ENCODE peak calls at places on chromosomes 7 and 10, in seven cellular contexts. L is GM12878; V is fibroblast of lung; K is A549; O is effector memory CD4-positive, alpha-beta T cell; G is A673; A is lung. M is an unnamed sample. For H3K4me1, the result is how much of the 10 kb centered on the place peaks cover.

GRCh38 chr7:151179287-151179860 is 7.7 kb downstream of the ASB10 start:
- DNase-seq in L (no peak), V (no peak), K (no peak), O (no peak), G (no peak), A (no peak), M (no peak)

GRCh38 chr10:44581996-44582395 is 197.1 kb upstream of the CXCL12 start:
- DNase-seq in L (no peak), V (no peak), K (no peak), O (no peak), G (no peak), A (no peak), M (no peak)

GRCh38 chr7:67620216-67620933 is 623.7 kb downstream of the TYW1 start:
- DNase-seq in L (no peak), V (no peak), K (no peak), O (no peak), G (no peak), A (no peak), M (no peak)

GRCh38 chr10:34524369-34525091 is 290.6 kb downstream of the PARD3 start:
- DNase-seq in L (peak), V (peak), K (no peak), O (no peak), G (no peak), A (no peak), M (no peak)

GRCh38 chr7:85806321-85806720 is 619.5 kb upstream of the SEMA3D start:
- DNase-seq in L (no peak), V (no peak), K (no peak), O (no peak), G (peak), A (no peak), M (no peak)

GRCh38 chr7:154167807-154168206 is 115.6 kb downstream of the DPP6 start:
- DNase-seq in L (no peak), V (no peak), K (no peak), O (no peak), G (no peak), A (no peak), M (no peak)

GRCh38 chr7:155729847-155730246 is 82.4 kb downstream of the SHH start:
- DNase-seq in L (no peak), V (peak), K (no peak), O (no peak), G (peak), A (no peak), M (no peak)

GRCh38 chr7:117283371-117283770 is 39.5 kb downstream of the WNT2 start:
- DNase-seq in L (no peak), V (peak), K (no peak), O (no peak), G (no peak), A (no peak), M (no peak)

GRCh38 chr7:17123020-17123419 is 175.4 kb upstream of the AHR start:
- DNase-seq in L (peak), V (peak), K (no peak), O (no peak), G (peak), A (no peak), M (no peak)

GRCh38 chr10:120423350-120424197 is 33.5 kb upstream of the PLPP4 start:
- DNase-seq in L (no peak), V (peak), K (peak), O (no peak), G (peak), A (no peak), M (peak)

GRCh38 chr7:101506531-101506930 is 122.6 kb downstream of the MYL10 start:
- DNase-seq in L (no peak), V (no peak), K (no peak), O (no peak), G (no peak), A (no peak), M (no peak)

GRCh38 chr7:50347693-50348092 is 43.2 kb downstream of the IKZF1 start:
- DNase-seq in L (no peak), V (no peak), K (no peak), O (peak), G (no peak), A (no peak), M (no peak)

GRCh38 chr10:132142396-132143161 is 44.2 kb upstream of the DPYSL4 start:
- DNase-seq in L (no peak), V (no peak), K (peak), O (no peak), G (peak), A (no peak), M (peak)

GRCh38 chr7:68216046-68216445 is 1219.4 kb downstream of the TYW1 start:
- DNase-seq in L (no peak), V (peak), K (no peak), O (no peak), G (no peak), A (peak), M (no peak)

GRCh38 chr10:18618995-18619394 is 32.4 kb downstream of the NSUN6 start:
- DNase-seq in L (no peak), V (peak), K (no peak), O (no peak), G (peak), A (peak), M (no peak)

GRCh38 chr7:73976761-73977625 is 51.0 kb upstream of the ELN start:
- DNase-seq in L (no peak), V (no peak), K (no peak), O (no peak), G (peak), A (no peak), M (no peak)

GRCh38 chr10:34854147-34854601 is 39.1 kb upstream of the PARD3 start:
- DNase-seq in L (no peak), V (peak), K (peak), O (no peak), G (no peak), A (no peak), M (peak)

GRCh38 chr10:17787087-17787942 is 21.8 kb upstream of the MRC1 start:
- DNase-seq in L (no peak), V (peak), K (no peak), O (no peak), G (peak), A (no peak), M (no peak)

GRCh38 chr10:17464545-17464944 is 10.2 kb upstream of the ST8SIA6 start:
- DNase-seq in L (no peak), V (no peak), K (no peak), O (no peak), G (no peak), A (no peak), M (no peak)

GRCh38 chr10:31362023-31362641 is 43.1 kb downstream of the ZEB1 start:
- DNase-seq in L (no peak), V (no peak), K (no peak), O (no peak), G (no peak), A (no peak), M (no peak)

GRCh38 chr7:102914585-102914984 is 1.8 kb downstream of the LRRC17 start:
- DNase-seq in L (no peak), V (peak), K (no peak), O (no peak), G (peak), A (no peak), M (peak)

GRCh38 chr7:30327813-30328212 is 43.4 kb downstream of the ZNRF2 start:
- DNase-seq in L (no peak), V (peak), K (no peak), O (no peak), G (no peak), A (no peak), M (no peak)

GRCh38 chr7:30332549-30332948 is 48.2 kb downstream of the ZNRF2 start:
- DNase-seq in L (no peak), V (no peak), K (no peak), O (no peak), G (no peak), A (no peak), M (no peak)

GRCh38 chr7:30331338-30331737 is 46.9 kb downstream of the ZNRF2 start:
- DNase-seq in L (no peak), V (peak), K (no peak), O (no peak), G (no peak), A (no peak), M (no peak)

GRCh38 chr7:30329706-30330105 is 45.3 kb downstream of the ZNRF2 start:
- DNase-seq in L (no peak), V (no peak), K (no peak), O (no peak), G (no peak), A (no peak), M (no peak)

DNA sequence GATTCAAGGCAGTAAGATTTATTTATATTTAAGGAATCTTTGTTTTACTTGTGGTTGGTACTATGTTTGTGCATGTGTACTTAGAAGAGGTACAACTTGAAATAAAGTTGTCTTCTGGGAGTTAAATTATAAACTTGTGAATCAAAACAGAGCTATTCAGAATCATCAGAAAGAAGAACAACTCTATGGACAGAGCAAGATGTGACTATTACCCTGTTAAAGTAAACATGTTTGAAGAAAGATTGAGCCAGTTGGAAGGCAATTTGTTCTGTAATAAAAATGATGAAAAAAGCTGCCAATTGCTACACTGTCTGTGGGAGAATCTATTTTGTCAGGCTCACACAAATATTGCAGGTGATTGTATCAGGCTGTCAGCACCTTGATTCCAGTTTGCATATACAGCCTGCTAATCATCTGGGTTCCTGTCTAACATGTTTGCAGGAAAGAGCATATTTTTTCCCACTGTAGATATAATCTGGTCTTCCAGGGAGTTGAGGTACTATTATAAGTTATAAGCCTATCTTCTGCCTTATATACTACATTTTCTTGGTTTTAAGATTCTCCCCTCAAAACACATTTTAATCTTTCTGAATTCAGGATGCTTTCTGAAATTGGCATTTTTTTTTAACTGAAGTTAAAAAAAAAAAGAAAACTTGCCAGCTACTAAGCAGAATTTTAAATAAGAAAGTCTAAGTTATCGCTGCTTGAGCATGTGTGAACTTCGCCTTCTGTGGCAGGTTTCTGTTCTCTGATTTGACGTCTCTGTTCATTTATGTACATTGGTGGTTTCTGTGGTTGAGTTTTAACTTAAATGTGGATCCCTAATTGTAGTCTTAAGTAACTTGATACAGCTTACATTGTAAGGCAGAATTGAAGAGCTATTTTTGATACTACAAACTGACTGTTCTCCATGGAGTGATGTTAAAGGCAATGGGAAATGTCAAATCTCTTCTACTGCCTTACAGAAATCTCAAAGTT is 46.0 kb downstream of the ZNRF2 start:
- DNase-seq in L (peak), V (peak), K (no peak), O (no peak), G (no peak), A (no peak), M (no peak)
- H3K27ac ChIP-seq in L (peak), V (no peak), K (no peak), O (peak), G (no peak), A (no peak), M (no peak)

DNA sequence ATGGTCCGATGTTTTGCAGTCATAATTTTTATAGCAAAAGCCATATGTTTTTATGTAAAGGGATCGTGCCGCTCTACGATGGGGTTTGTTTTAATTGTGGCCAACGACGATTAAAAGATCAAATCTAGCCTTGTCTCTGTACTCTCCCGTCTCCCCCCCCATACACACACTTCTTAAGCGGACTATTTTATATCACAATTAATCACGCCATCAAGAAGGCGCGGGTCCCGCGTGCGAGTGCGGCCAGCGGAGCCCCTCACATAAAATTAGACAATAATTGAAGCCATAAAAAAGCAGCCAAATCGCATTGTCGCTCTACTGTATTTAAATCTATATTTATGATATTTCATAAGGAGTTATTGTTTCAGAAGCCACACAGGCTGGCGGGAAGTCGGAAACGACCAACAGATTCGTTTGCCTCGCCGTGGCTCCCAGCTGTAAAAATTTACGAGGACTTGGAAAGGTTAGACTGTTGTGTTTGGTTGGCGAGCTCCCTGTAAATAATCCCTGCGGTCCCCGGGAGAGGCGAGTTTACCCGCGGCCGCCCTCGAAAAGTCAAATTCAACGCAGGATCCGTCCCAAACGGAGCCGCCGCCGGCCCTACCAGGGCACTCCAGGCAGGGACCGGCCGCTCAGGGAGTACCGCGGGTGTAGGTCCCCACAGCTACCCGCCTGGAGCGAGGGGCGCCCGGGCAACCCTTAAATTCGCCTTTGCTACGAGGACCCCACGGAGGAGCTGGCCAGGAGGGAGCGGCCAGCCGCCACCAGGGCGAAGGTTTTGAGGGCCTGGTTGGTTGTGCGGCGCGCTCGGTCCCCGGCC is 528 bp upstream of the HOXA9 start:
- DNase-seq in L (no peak), V (no peak), K (no peak), O (no peak), G (no peak), A (no peak), M (no peak)
- H3K4me3 ChIP-seq in L (no peak), V (no peak), K (no peak), O (no peak), G (no peak), A (peak), M (peak)

GRCh38 chr10:11601670-11602069 is 9.8 kb downstream of the USP6NL start:
- DNase-seq in L (no peak), V (peak), K (no peak), O (no peak), G (no peak), A (no peak), M (no peak)
- H3K4me1 ChIP-seq in L (under half), V (under half), K (under half), O (under half), G (half or more), A (under half), M (under half)

GRCh38 chr10:24849537-24850299 is 102.7 kb downstream of the PRTFDC1 start:
- DNase-seq in L (no peak), V (peak), K (no peak), O (no peak), G (peak), A (no peak), M (no peak)
- H3K27ac ChIP-seq in L (no peak), V (no peak), K (peak), O (no peak), G (peak), A (no peak), M (no peak)

GRCh38 chr7:32119790-32120196 is 49.6 kb upstream of the PDE1C start:
- DNase-seq in L (no peak), V (no peak), K (no peak), O (no peak), G (no peak), A (no peak), M (no peak)
- H3K4me3 ChIP-seq in L (no peak), V (no peak), K (no peak), O (no peak), G (no peak), A (no peak), M (no peak)

GRCh38 chr7:148711191-148712102 is 12.7 kb downstream of the CUL1 start:
- DNase-seq in L (no peak), V (no peak), K (no peak), O (no peak), G (no peak), A (no peak), M (no peak)

GRCh38 chr7:148715027-148715426 is 16.3 kb downstream of the CUL1 start:
- DNase-seq in L (no peak), V (no peak), K (no peak), O (no peak), G (no peak), A (no peak), M (no peak)

GRCh38 chr7:148709019-148709418 is 10.3 kb downstream of the CUL1 start:
- DNase-seq in L (no peak), V (no peak), K (no peak), O (no peak), G (no peak), A (no peak), M (no peak)

GRCh38 chr7:148714498-148714897 is 15.8 kb downstream of the CUL1 start:
- DNase-seq in L (no peak), V (no peak), K (no peak), O (no peak), G (no peak), A (no peak), M (no peak)

GRCh38 chr7:148712610-148713330 is 14.1 kb downstream of the CUL1 start:
- DNase-seq in L (no peak), V (peak), K (no peak), O (no peak), G (no peak), A (no peak), M (no peak)
- H3K4me1 ChIP-seq in L (under half), V (under half), K (under half), O (under half), G (under half), A (under half), M (under half)